ENCODE peak calls at places on chromosome 12, in eight cellular contexts. One of them, this sample, is unnamed.

GRCh38 chr12:128909653-128910052 is 56.4 kb downstream of the GLT1D1 start:
- DNase-seq in GM12865: no peak
- DNase-seq in dorsolateral prefrontal cortex: no peak
- DNase-seq in PC-9: no peak
- DNase-seq in ovary: no peak
- DNase-seq in fibroblast of lung: no peak
- DNase-seq in body of pancreas: no peak
- DNase-seq in cardiac muscle cell: no peak
- DNase-seq in this sample: no peak

GRCh38 chr12:11730299-11731041 is 81.0 kb downstream of the ETV6 start:
- DNase-seq in ovary: no peak
- DNase-seq in cardiac muscle cell: no peak
- DNase-seq in fibroblast of lung: no peak
- DNase-seq in body of pancreas: peak; percentile 89
- DNase-seq in dorsolateral prefrontal cortex: no peak
- DNase-seq in GM12865: peak; percentile 87
- DNase-seq in PC-9: peak; percentile 83
- DNase-seq in this sample: no peak

GRCh38 chr12:132513070-132513398 is 23.1 kb downstream of the FBRSL1 start:
- DNase-seq in fibroblast of lung: peak; percentile 76
- DNase-seq in dorsolateral prefrontal cortex: no peak
- DNase-seq in body of pancreas: no peak
- DNase-seq in cardiac muscle cell: no peak
- DNase-seq in GM12865: no peak
- DNase-seq in ovary: no peak
- DNase-seq in PC-9: no peak
- DNase-seq in this sample: peak; percentile 38

GRCh38 chr12:48924617-48925217 is 575 bp downstream of the FKBP11 start:
- DNase-seq in cardiac muscle cell: peak; percentile 67
- DNase-seq in dorsolateral prefrontal cortex: peak; percentile 52
- DNase-seq in ovary: peak; percentile 59
- DNase-seq in fibroblast of lung: peak; percentile 52
- DNase-seq in PC-9: peak; percentile 23
- DNase-seq in GM12865: peak; percentile 90
- DNase-seq in body of pancreas: peak; percentile 71
- DNase-seq in this sample: peak; percentile 31

GRCh38 chr12:28513983-28514382 is 323.7 kb downstream of the CCDC91 start:
- DNase-seq in PC-9: no peak
- DNase-seq in ovary: no peak
- DNase-seq in fibroblast of lung: no peak
- DNase-seq in body of pancreas: no peak
- DNase-seq in GM12865: no peak
- DNase-seq in cardiac muscle cell: no peak
- DNase-seq in dorsolateral prefrontal cortex: no peak
- DNase-seq in this sample: no peak

GRCh38 chr12:45234134-45234865 is 18.4 kb downstream of the ANO6 start:
- DNase-seq in dorsolateral prefrontal cortex: no peak
- DNase-seq in ovary: peak; percentile 51
- DNase-seq in body of pancreas: peak; percentile 27
- DNase-seq in fibroblast of lung: peak; percentile 98
- DNase-seq in cardiac muscle cell: peak; percentile 81
- DNase-seq in PC-9: peak; percentile 47
- DNase-seq in GM12865: peak; percentile 40
- DNase-seq in this sample: peak; percentile 98

GRCh38 chr12:64609543-64610091 is 678 bp upstream of the RASSF3 start:
- DNase-seq in body of pancreas: no peak
- DNase-seq in GM12865: no peak
- DNase-seq in cardiac muscle cell: peak; percentile 19
- DNase-seq in PC-9: no peak
- DNase-seq in ovary: no peak
- DNase-seq in fibroblast of lung: peak; percentile 30
- DNase-seq in dorsolateral prefrontal cortex: no peak
- DNase-seq in this sample: no peak

GRCh38 chr12:121702944-121703343 is 9.6 kb upstream of the TMEM120B start:
- DNase-seq in body of pancreas: no peak
- DNase-seq in ovary: no peak
- DNase-seq in fibroblast of lung: no peak
- DNase-seq in PC-9: no peak
- DNase-seq in dorsolateral prefrontal cortex: no peak
- DNase-seq in cardiac muscle cell: no peak
- DNase-seq in GM12865: no peak
- DNase-seq in this sample: no peak

GRCh38 chr12:98253207-98253606 is 262.2 kb upstream of the TMPO start:
- DNase-seq in cardiac muscle cell: no peak
- DNase-seq in fibroblast of lung: no peak
- DNase-seq in dorsolateral prefrontal cortex: no peak
- DNase-seq in body of pancreas: peak; percentile 15
- DNase-seq in ovary: no peak
- DNase-seq in GM12865: no peak
- DNase-seq in PC-9: no peak
- DNase-seq in this sample: no peak

GRCh38 chr12:89126712-89127111 is 225.6 kb downstream of the DUSP6 start:
- DNase-seq in ovary: no peak
- DNase-seq in cardiac muscle cell: no peak
- DNase-seq in fibroblast of lung: peak; percentile 34
- DNase-seq in GM12865: no peak
- DNase-seq in body of pancreas: no peak
- DNase-seq in dorsolateral prefrontal cortex: no peak
- DNase-seq in PC-9: no peak
- DNase-seq in this sample: peak; percentile 31

GRCh38 chr12:39122562-39123204 is 217.3 kb upstream of the CPNE8 start:
- DNase-seq in PC-9: no peak
- DNase-seq in dorsolateral prefrontal cortex: no peak
- DNase-seq in GM12865: no peak
- DNase-seq in fibroblast of lung: no peak
- DNase-seq in ovary: no peak
- DNase-seq in body of pancreas: no peak
- DNase-seq in cardiac muscle cell: no peak
- DNase-seq in this sample: no peak

GRCh38 chr12:96456265-96456974 is 33.0 kb upstream of the CFAP54 start:
- DNase-seq in fibroblast of lung: no peak
- DNase-seq in GM12865: peak; percentile 51
- DNase-seq in ovary: no peak
- DNase-seq in body of pancreas: no peak
- DNase-seq in cardiac muscle cell: no peak
- DNase-seq in PC-9: no peak
- DNase-seq in dorsolateral prefrontal cortex: no peak
- DNase-seq in this sample: no peak

GRCh38 chr12:40248585-40249297 is 23.9 kb downstream of the LRRK2 start:
- DNase-seq in fibroblast of lung: peak; percentile 32
- DNase-seq in GM12865: no peak
- DNase-seq in PC-9: no peak
- DNase-seq in dorsolateral prefrontal cortex: no peak
- DNase-seq in cardiac muscle cell: no peak
- DNase-seq in body of pancreas: no peak
- DNase-seq in ovary: no peak
- DNase-seq in this sample: no peak

GRCh38 chr12:33514893-33515292 is 75.3 kb upstream of the SYT10 start:
- DNase-seq in body of pancreas: no peak
- DNase-seq in dorsolateral prefrontal cortex: no peak
- DNase-seq in ovary: no peak
- DNase-seq in fibroblast of lung: no peak
- DNase-seq in GM12865: no peak
- DNase-seq in cardiac muscle cell: no peak
- DNase-seq in PC-9: no peak
- DNase-seq in this sample: no peak

GRCh38 chr12:78171082-78171481 is 340.4 kb downstream of the NAV3 start:
- DNase-seq in body of pancreas: no peak
- DNase-seq in ovary: no peak
- DNase-seq in dorsolateral prefrontal cortex: no peak
- DNase-seq in cardiac muscle cell: no peak
- DNase-seq in fibroblast of lung: no peak
- DNase-seq in PC-9: no peak
- DNase-seq in GM12865: no peak
- DNase-seq in this sample: no peak

GRCh38 chr12:106106892-106107291 is 31.9 kb downstream of the NUAK1 start:
- DNase-seq in ovary: no peak
- DNase-seq in dorsolateral prefrontal cortex: no peak
- DNase-seq in body of pancreas: no peak
- DNase-seq in PC-9: peak; percentile 29
- DNase-seq in GM12865: no peak
- DNase-seq in cardiac muscle cell: no peak
- DNase-seq in fibroblast of lung: peak; percentile 66
- DNase-seq in this sample: peak; percentile 87

GRCh38 chr12:69476276-69477017 is 6.3 kb downstream of the FRS2 start:
- DNase-seq in cardiac muscle cell: no peak
- DNase-seq in PC-9: no peak
- DNase-seq in body of pancreas: no peak
- DNase-seq in fibroblast of lung: no peak
- DNase-seq in dorsolateral prefrontal cortex: no peak
- DNase-seq in ovary: no peak
- DNase-seq in GM12865: no peak
- DNase-seq in this sample: peak; percentile 34

GRCh38 chr12:69015831-69016230 is 82.9 kb upstream of the CPM start:
- DNase-seq in cardiac muscle cell: no peak
- DNase-seq in PC-9: no peak
- DNase-seq in GM12865: no peak
- DNase-seq in fibroblast of lung: no peak
- DNase-seq in dorsolateral prefrontal cortex: no peak
- DNase-seq in ovary: no peak
- DNase-seq in body of pancreas: no peak
- DNase-seq in this sample: no peak

DNA sequence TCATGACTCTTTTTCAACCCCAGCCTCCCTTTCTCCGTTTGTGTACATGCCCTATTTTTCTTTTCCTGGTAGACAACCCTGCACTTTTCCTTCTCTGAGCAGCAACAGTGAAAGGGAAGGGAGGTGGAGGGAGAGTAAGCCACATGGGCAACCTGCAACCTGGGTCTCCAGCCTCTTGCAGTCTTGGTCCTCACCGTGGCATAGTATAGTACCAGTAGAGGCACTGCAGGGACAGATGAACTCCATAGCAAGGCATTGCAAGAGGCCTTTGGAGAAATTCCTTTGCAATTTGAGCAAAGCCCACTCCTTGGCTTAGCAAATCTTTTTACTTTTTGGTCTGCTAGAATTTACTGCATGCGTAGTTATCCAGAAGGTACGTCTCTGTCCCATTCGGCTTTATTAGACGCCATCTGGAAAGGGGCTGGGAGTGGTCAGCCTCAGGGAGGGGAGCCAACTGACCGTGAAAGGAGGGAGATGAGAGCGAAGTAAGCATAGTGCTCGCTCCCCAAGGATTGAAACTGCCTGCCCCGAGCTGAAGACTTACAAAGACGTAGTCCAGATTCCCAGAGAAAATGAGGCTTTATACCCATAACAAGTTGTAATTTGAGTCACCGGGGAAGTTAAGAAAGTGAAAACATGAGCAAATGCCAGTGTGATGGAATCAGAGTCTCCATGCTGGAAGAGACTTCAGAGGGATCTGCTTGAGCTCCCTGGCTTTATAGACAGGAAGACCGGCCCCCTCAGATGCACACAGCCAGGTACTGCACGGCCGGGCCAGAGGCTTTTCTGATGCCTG is 331.9 kb downstream of the CACNA1C start:
- DNase-seq in dorsolateral prefrontal cortex: no peak
- DNase-seq in body of pancreas: no peak
- DNase-seq in ovary: no peak
- DNase-seq in cardiac muscle cell: no peak
- DNase-seq in PC-9: no peak
- DNase-seq in GM12865: no peak
- DNase-seq in fibroblast of lung: peak; percentile 69
- DNase-seq in this sample: peak; percentile 83
- TF ChIP-seq CTCF in dorsolateral prefrontal cortex: no peak
- TF ChIP-seq CTCF in body of pancreas: no peak
- TF ChIP-seq CTCF in ovary: no peak
- TF ChIP-seq CTCF in cardiac muscle cell: peak; percentile 15
- TF ChIP-seq CTCF in PC-9: no peak
- TF ChIP-seq CTCF in GM12865: no peak
- TF ChIP-seq CTCF in fibroblast of lung: peak; percentile 21
- TF ChIP-seq CTCF in this sample: peak; percentile 39

GRCh38 chr12:14984036-14984435 is 11.2 kb downstream of the PDE6H start:
- DNase-seq in GM12865: no peak
- DNase-seq in ovary: no peak
- DNase-seq in cardiac muscle cell: no peak
- DNase-seq in fibroblast of lung: no peak
- DNase-seq in body of pancreas: no peak
- DNase-seq in dorsolateral prefrontal cortex: no peak
- DNase-seq in PC-9: no peak
- DNase-seq in this sample: no peak
- H3K4me3 ChIP-seq in GM12865: no peak overlapping the region
- H3K4me3 ChIP-seq in ovary: no peak overlapping the region
- H3K4me3 ChIP-seq in cardiac muscle cell: no peak overlapping the region
- H3K4me3 ChIP-seq in fibroblast of lung: no peak overlapping the region
- H3K4me3 ChIP-seq in body of pancreas: no peak overlapping the region
- H3K4me3 ChIP-seq in dorsolateral prefrontal cortex: no peak overlapping the region
- H3K4me3 ChIP-seq in PC-9: no peak overlapping the region
- H3K4me3 ChIP-seq in this sample: no peak overlapping the region

DNA sequence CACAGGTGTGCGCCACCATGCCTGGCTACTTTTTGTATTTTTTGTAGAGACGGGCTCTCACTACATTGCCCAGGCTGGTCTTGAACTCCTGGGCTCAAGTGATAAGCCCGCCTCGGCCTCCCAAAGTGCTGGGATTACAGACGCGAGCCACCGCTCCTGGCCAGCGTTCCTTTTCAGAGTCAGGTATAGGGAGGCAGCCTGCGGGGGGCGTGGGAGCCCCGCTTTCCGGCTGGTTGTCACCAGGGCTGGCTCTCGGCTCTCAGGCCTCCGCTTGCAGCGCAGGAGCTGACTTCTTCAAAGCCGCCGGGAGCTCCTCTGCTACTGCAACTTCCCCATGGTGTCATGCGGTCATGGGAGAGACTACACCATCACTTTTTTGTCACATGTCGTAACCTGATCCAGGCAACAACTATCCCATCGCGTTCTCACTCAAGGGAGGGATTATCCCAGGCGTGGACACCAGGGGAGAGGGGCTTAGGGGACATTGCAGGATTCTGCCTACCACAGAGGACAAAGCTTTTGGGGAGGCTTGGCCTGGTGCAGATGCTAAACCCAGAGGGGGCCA is 129.4 kb downstream of the SCARB1 start:
- DNase-seq in cardiac muscle cell: peak; percentile 74
- DNase-seq in body of pancreas: no peak
- DNase-seq in GM12865: no peak
- DNase-seq in ovary: no peak
- DNase-seq in dorsolateral prefrontal cortex: no peak
- DNase-seq in PC-9: no peak
- DNase-seq in fibroblast of lung: no peak
- DNase-seq in this sample: no peak
- TF ChIP-seq CTCF in cardiac muscle cell: no peak
- TF ChIP-seq CTCF in body of pancreas: no peak
- TF ChIP-seq CTCF in GM12865: no peak
- TF ChIP-seq CTCF in ovary: no peak
- TF ChIP-seq CTCF in dorsolateral prefrontal cortex: no peak
- TF ChIP-seq CTCF in PC-9: no peak
- TF ChIP-seq CTCF in fibroblast of lung: no peak
- TF ChIP-seq CTCF in this sample: no peak

DNA sequence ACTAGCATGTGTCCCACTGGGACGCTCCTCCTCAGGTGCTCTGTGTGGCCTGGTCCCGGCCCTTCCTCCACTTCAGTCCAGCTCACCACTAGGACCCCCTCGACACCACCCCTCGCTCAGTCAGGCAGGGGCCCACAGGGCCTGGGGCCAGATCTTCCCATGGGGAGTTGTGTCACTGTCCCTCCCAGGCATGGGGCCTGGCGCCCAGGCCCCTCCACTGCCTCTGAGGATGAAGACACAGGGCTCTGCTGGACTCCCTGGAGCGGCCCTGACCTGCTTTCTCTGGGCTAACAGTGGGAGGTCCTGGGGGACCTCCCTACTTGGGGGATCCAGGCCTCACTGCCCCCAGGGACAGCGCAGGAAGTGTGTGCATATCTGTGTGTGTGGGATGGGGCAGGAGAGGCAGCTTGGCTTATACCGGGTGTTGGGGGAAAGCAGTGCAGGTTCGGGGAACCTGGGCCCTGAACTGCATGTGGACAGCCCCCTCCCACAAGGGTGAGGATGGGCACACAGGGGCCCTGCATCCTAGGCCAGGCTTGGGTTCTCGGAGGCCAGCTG is 43.8 kb downstream of the KRT80 start:
- DNase-seq in GM12865: no peak
- DNase-seq in ovary: no peak
- DNase-seq in dorsolateral prefrontal cortex: no peak
- DNase-seq in cardiac muscle cell: no peak
- DNase-seq in PC-9: peak; percentile 41
- DNase-seq in body of pancreas: no peak
- DNase-seq in fibroblast of lung: no peak
- DNase-seq in this sample: no peak
- H3K4me3 ChIP-seq in GM12865: no peak overlapping the region
- H3K4me3 ChIP-seq in ovary: no peak overlapping the region
- H3K4me3 ChIP-seq in dorsolateral prefrontal cortex: no peak overlapping the region
- H3K4me3 ChIP-seq in cardiac muscle cell: no peak overlapping the region
- H3K4me3 ChIP-seq in PC-9: peak overlapping the region; percentile 38
- H3K4me3 ChIP-seq in body of pancreas: no peak overlapping the region
- H3K4me3 ChIP-seq in fibroblast of lung: no peak overlapping the region
- H3K4me3 ChIP-seq in this sample: no peak overlapping the region